ENCODE peak calls at places on chromosomes 12 and 14, in seven cellular contexts. O is RPMI8226, R is CD14-positive monocyte, M is progenitor cell of endocrine pancreas, H is mucosa of descending colon, W is NCI-H774, F is lower lobe of right lung. Y is an unnamed sample.
A peak's percentile ranks its signal among the peaks of the same experiment; 100 is the strongest.

GRCh38 chr12:20268771-20269170 is 99.6 kb upstream of the PDE3A start:
- DNase-seq in O (no peak), R (no peak), M (no peak), H (no peak), W (no peak), F (no peak), Y (no peak)

GRCh38 chr14:51224551-51224950 is 15.5 kb upstream of the TMX1 start:
- DNase-seq in O (no peak), R (no peak), M (no peak), H (no peak), W (no peak), F (no peak), Y (no peak)

GRCh38 chr12:67766370-67766769 is 117.8 kb downstream of the DYRK2 start:
- DNase-seq in O (no peak), R (no peak), M (no peak), H (no peak), W (no peak), F (no peak), Y (no peak)

GRCh38 chr12:108518716-108519496 is 3.8 kb downstream of the FICD start:
- DNase-seq in O (no peak), R (no peak), M (no peak), H (no peak), W (no peak), F (no peak), Y (no peak)

GRCh38 chr14:90439874-90440442 is 43.1 kb downstream of the CALM1 start:
- DNase-seq in O (no peak), R (no peak), M (no peak), H (no peak), W (no peak), F (no peak), Y (no peak)

GRCh38 chr12:6211421-6211869 is 11.2 kb downstream of the CD9 start:
- DNase-seq in O (no peak), R (no peak), M (no peak), H (no peak), W (no peak), F (no peak), Y (no peak)

GRCh38 chr12:67667276-67668073 is 18.9 kb downstream of the DYRK2 start:
- DNase-seq in O (no peak), R (no peak), M (no peak), H (peak; percentile 55), W (no peak), F (peak; percentile 57), Y (no peak)

GRCh38 chr14:95471526-95472304 is 44.7 kb downstream of the SYNE3 start:
- DNase-seq in O (no peak), R (no peak), M (no peak), H (no peak), W (no peak), F (no peak), Y (no peak)

GRCh38 chr14:99612737-99613330 is 8.8 kb upstream of the CCDC85C start:
- DNase-seq in O (no peak), R (no peak), M (no peak), H (no peak), W (no peak), F (no peak), Y (no peak)

GRCh38 chr12:31742891-31743290 is 14.1 kb upstream of the AMN1 start:
- DNase-seq in O (peak; percentile 90), R (no peak), M (no peak), H (no peak), W (no peak), F (no peak), Y (no peak)

GRCh38 chr12:94707892-94708291 is 57.5 kb upstream of the TMCC3 start:
- DNase-seq in O (no peak), R (no peak), M (no peak), H (no peak), W (no peak), F (no peak), Y (no peak)

GRCh38 chr12:78316150-78316549 is 485.5 kb downstream of the NAV3 start:
- DNase-seq in O (no peak), R (no peak), M (no peak), H (no peak), W (no peak), F (no peak), Y (no peak)

GRCh38 chr12:193282-193681 is 20.7 kb downstream of the SLC6A12 start:
- DNase-seq in O (no peak), R (no peak), M (no peak), H (no peak), W (no peak), F (peak; percentile 40), Y (no peak)

GRCh38 chr12:111221296-111222026 is 147.4 kb downstream of the PHETA1 start:
- DNase-seq in O (no peak), R (no peak), M (no peak), H (no peak), W (no peak), F (no peak), Y (no peak)

GRCh38 chr12:30926243-30927209 is at the start of gene TSPAN11:
- DNase-seq in O (no peak), R (no peak), M (peak; percentile 71), H (no peak), W (no peak), F (no peak), Y (no peak)

GRCh38 chr14:76763362-76764041 is 2.2 kb downstream of the VASH1 start:
- DNase-seq in O (no peak), R (no peak), M (no peak), H (no peak), W (no peak), F (no peak), Y (no peak)

GRCh38 chr12:128842579-128842978 is 10.7 kb upstream of the GLT1D1 start:
- DNase-seq in O (no peak), R (no peak), M (no peak), H (no peak), W (no peak), F (no peak), Y (no peak)

GRCh38 chr12:65891219-65891618 is 66.9 kb downstream of the HMGA2 start:
- DNase-seq in O (no peak), R (no peak), M (no peak), H (no peak), W (no peak), F (no peak), Y (no peak)

GRCh38 chr14:88163731-88164255 is 158.9 kb downstream of the GPR65 start:
- DNase-seq in O (no peak), R (no peak), M (no peak), H (no peak), W (no peak), F (no peak), Y (no peak)

GRCh38 chr12:18967814-18968213 is 161.7 kb upstream of the PLEKHA5 start:
- DNase-seq in O (no peak), R (no peak), M (no peak), H (no peak), W (no peak), F (no peak), Y (no peak)

GRCh38 chr14:75711796-75712211 is 50.8 kb downstream of the TTLL5 start:
- DNase-seq in O (no peak), R (no peak), M (peak; percentile 13), H (peak; percentile 58), W (no peak), F (peak; percentile 64), Y (no peak)

GRCh38 chr12:11654338-11654737 is 4.9 kb downstream of the ETV6 start:
- DNase-seq in O (peak; percentile 31), R (no peak), M (no peak), H (no peak), W (no peak), F (no peak), Y (no peak)

GRCh38 chr12:130126023-130126432 is 36.2 kb upstream of the FZD10 start:
- DNase-seq in O (no peak), R (no peak), M (no peak), H (no peak), W (no peak), F (no peak), Y (no peak)

GRCh38 chr12:111428728-111429175 is 23.0 kb downstream of the SH2B3 start:
- DNase-seq in O (no peak), R (peak; percentile 85), M (no peak), H (peak; percentile 89), W (no peak), F (peak; percentile 80), Y (no peak)

GRCh38 chr12:12716151-12716844 is 870 bp upstream of the CDKN1B start:
- DNase-seq in O (peak; percentile 25), R (no peak), M (no peak), H (no peak), W (no peak), F (no peak), Y (no peak)

GRCh38 chr14:67643671-67644070 is 24.0 kb downstream of the ARG2 start:
- DNase-seq in O (no peak), R (no peak), M (no peak), H (no peak), W (no peak), F (no peak), Y (no peak)

GRCh38 chr14:22412936-22413411 is 176.1 kb downstream of the DAD1 start:
- DNase-seq in O (peak; percentile 15), R (no peak), M (no peak), H (no peak), W (no peak), F (no peak), Y (no peak)

GRCh38 chr12:132030367-132031038 is 80.8 kb downstream of the EP400 start:
- DNase-seq in O (no peak), R (no peak), M (no peak), H (no peak), W (no peak), F (no peak), Y (no peak)

GRCh38 chr14:35004839-35005238 is 22.0 kb downstream of the SRP54 start:
- DNase-seq in O (no peak), R (no peak), M (no peak), H (no peak), W (no peak), F (no peak), Y (no peak)

GRCh38 chr12:113664224-113664681 is 192.6 kb upstream of the LHX5 start:
- DNase-seq in O (no peak), R (no peak), M (no peak), H (no peak), W (no peak), F (no peak), Y (no peak)

GRCh38 chr12:46524778-46525177 is 152.2 kb upstream of the SLC38A2 start:
- DNase-seq in O (no peak), R (no peak), M (no peak), H (peak; percentile 70), W (no peak), F (peak; percentile 53), Y (no peak)

GRCh38 chr12:124390442-124391116 is 95.7 kb downstream of the RFLNA start:
- DNase-seq in O (no peak), R (peak; percentile 90), M (no peak), H (peak; percentile 78), W (no peak), F (peak; percentile 81), Y (no peak)

GRCh38 chr14:30907659-30908057 is 33.3 kb downstream of the COCH start:
- DNase-seq in O (no peak), R (no peak), M (no peak), H (no peak), W (no peak), F (no peak), Y (no peak)

GRCh38 chr12:16387919-16388318 is 40.5 kb downstream of the MGST1 start:
- DNase-seq in O (no peak), R (no peak), M (no peak), H (no peak), W (no peak), F (no peak), Y (no peak)

GRCh38 chr12:32467959-32468863 is 68.9 kb downstream of the FGD4 start:
- DNase-seq in O (peak; percentile 22), R (no peak), M (no peak), H (no peak), W (no peak), F (no peak), Y (no peak)

GRCh38 chr14:69620981-69621380 is 9.6 kb downstream of the SUSD6 start:
- DNase-seq in O (no peak), R (no peak), M (no peak), H (no peak), W (no peak), F (no peak), Y (no peak)

GRCh38 chr14:22390824-22391461 is 198.1 kb downstream of the DAD1 start:
- DNase-seq in O (no peak), R (no peak), M (no peak), H (no peak), W (no peak), F (no peak), Y (no peak)

GRCh38 chr12:102527256-102527720 is 46.9 kb upstream of the IGF1 start:
- DNase-seq in O (no peak), R (no peak), M (no peak), H (no peak), W (no peak), F (no peak), Y (no peak)